ENCODE peak calls at places on chromosomes 4 and X, in five cellular contexts. N is amniotic stem cell; E is stromal cell of bone marrow; Y is T-helper 2 cell; F is stimulated activated CD4-positive, alpha-beta T cell treated with anti-CD3 and anti-CD28 coated beads, Interleukin-15, amount 100 ng/mL, for 1 hour. B is an unnamed sample.

GRCh38 chr4:25654031-25654970 is 1.4 kb upstream of the SLC34A2 start:
- DNase-seq in N (no peak), Y (no peak), E (no peak), F (no peak), B (no peak)

GRCh38 chrX:25206761-25207160 is 191.0 kb upstream of the ARX start:
- DNase-seq in N (peak), Y (no peak), F (no peak), E (peak), B (no peak)

GRCh38 chr4:123555500-123556273 is 159.1 kb downstream of the SPRY1 start:
- DNase-seq in F (no peak), E (peak), Y (no peak), N (no peak), B (peak)

GRCh38 chrX:154411322-154411980 is at the start of gene TAFAZZIN:
- DNase-seq in N (peak), E (peak), Y (peak), F (peak), B (peak)

GRCh38 chr4:51943221-51943620 is 76.9 kb downstream of the LRRC66 start:
- DNase-seq in E (peak), F (no peak), N (no peak), Y (no peak), B (no peak)

GRCh38 chrX:150761176-150761818 is 68.1 kb downstream of the MTMR1 start:
- DNase-seq in Y (no peak), F (no peak), N (no peak), E (no peak), B (no peak)

GRCh38 chrX:56530011-56530410 is 33.4 kb upstream of the UBQLN2 start:
- DNase-seq in Y (no peak), E (no peak), F (no peak), N (no peak), B (no peak)

GRCh38 chr4:2266181-2266580 is 4.3 kb upstream of the MXD4 start:
- DNase-seq in F (no peak), Y (no peak), N (no peak), E (peak), B (no peak)

GRCh38 chr4:148632476-148632875 is 190.3 kb upstream of the NR3C2 start:
- DNase-seq in F (no peak), N (no peak), E (no peak), Y (no peak), B (no peak)

GRCh38 chr4:150067859-150068258 is 10.4 kb upstream of the DCLK2 start:
- DNase-seq in Y (no peak), E (no peak), F (no peak), N (no peak), B (no peak)

GRCh38 chrX:79361192-79361870 is 5.8 kb downstream of the ITM2A start:
- DNase-seq in E (no peak), F (no peak), Y (no peak), N (no peak), B (no peak)

GRCh38 chr4:83083925-83084475 is 30.5 kb downstream of the PLAC8 start:
- DNase-seq in Y (no peak), F (peak), E (no peak), N (no peak), B (no peak)

GRCh38 chr4:97548943-97549583 is 594.2 kb downstream of the STPG2 start:
- DNase-seq in E (no peak), F (no peak), Y (no peak), N (no peak), B (no peak)

GRCh38 chr4:108762559-108763225 is at the start of gene ETNPPL:
- DNase-seq in F (no peak), N (no peak), E (no peak), Y (no peak), B (no peak)

GRCh38 chr4:109184421-109184956 is 118.0 kb downstream of the COL25A1 start:
- DNase-seq in N (no peak), Y (no peak), F (no peak), E (no peak), B (peak)

GRCh38 chrX:24305905-24306304 is 8.0 kb downstream of the SUPT20HL2 start:
- DNase-seq in Y (no peak), F (no peak), N (no peak), E (no peak), B (no peak)